ENCODE peak calls at places on chromosome 12, in four cellular contexts. J is heart left ventricle, S is GM12878, Q is uterus. V is an unnamed sample.

GRCh38 chr12:13941258-13942249 is 39.8 kb downstream of the GRIN2B start:
- DNase-seq in J (peak), S (no peak), Q (no peak), V (no peak)

GRCh38 chr12:30110970-30111586 is 327.3 kb upstream of the TMTC1 start:
- DNase-seq in J (no peak), S (no peak), Q (no peak), V (no peak)

GRCh38 chr12:24754690-24755638 is 193.9 kb downstream of the BCAT1 start:
- DNase-seq in J (no peak), S (no peak), Q (no peak), V (no peak)

GRCh38 chr12:100229876-100230275 is 29.3 kb downstream of the ACTR6 start:
- DNase-seq in J (no peak), S (no peak), Q (no peak), V (no peak)

GRCh38 chr12:75560167-75560566 is 48.8 kb upstream of the KRR1 start:
- DNase-seq in J (no peak), S (no peak), Q (no peak), V (no peak)

GRCh38 chr12:64124511-64125197 is 97.4 kb downstream of the KICS2 start:
- DNase-seq in J (no peak), S (no peak), Q (no peak), V (no peak)

GRCh38 chr12:24088751-24089150 is 139.3 kb upstream of the SOX5 start:
- DNase-seq in J (no peak), S (no peak), Q (no peak), V (no peak)

GRCh38 chr12:617304-617915 is 45.8 kb downstream of the NINJ2 start:
- DNase-seq in J (peak), S (no peak), Q (no peak), V (no peak)

GRCh38 chr12:105741786-105742566 is 396.8 kb downstream of the NUAK1 start:
- DNase-seq in J (peak), S (no peak), Q (no peak), V (no peak)

GRCh38 chr12:97167598-97167997 is 260.5 kb downstream of the NEDD1 start:
- DNase-seq in J (no peak), S (no peak), Q (no peak), V (no peak)

GRCh38 chr12:16324772-16325171 is 22.7 kb upstream of the MGST1 start:
- DNase-seq in J (no peak), S (no peak), Q (no peak), V (no peak)

GRCh38 chr12:75818863-75819262 is 212.7 kb downstream of the PHLDA1 start:
- DNase-seq in J (no peak), S (no peak), Q (no peak), V (no peak)

GRCh38 chr12:75650989-75651695 is 139.7 kb upstream of the KRR1 start:
- DNase-seq in J (no peak), S (no peak), Q (no peak), V (no peak)

GRCh38 chr12:122860052-122860853 is 25.0 kb downstream of the HIP1R start:
- DNase-seq in J (peak), S (no peak), Q (peak), V (no peak)

GRCh38 chr12:2959508-2960431 is 573 bp downstream of the TEAD4 start:
- DNase-seq in J (peak), S (no peak), Q (peak), V (no peak)

GRCh38 chr12:77204055-77204454 is 138.7 kb upstream of the E2F7 start:
- DNase-seq in J (no peak), S (no peak), Q (no peak), V (no peak)

GRCh38 chr12:47905313-47905730 is 528 bp upstream of the VDR start:
- DNase-seq in J (peak), S (no peak), Q (peak), V (no peak)

GRCh38 chr12:122788387-122788786 is 14.0 kb downstream of the CCDC62 start:
- DNase-seq in J (no peak), S (no peak), Q (no peak), V (no peak)

GRCh38 chr12:52369809-52370208 is 2.5 kb upstream of the KRT85 start:
- DNase-seq in J (no peak), S (no peak), Q (no peak), V (no peak)

GRCh38 chr12:76260390-76260748 is 87.8 kb downstream of the BBS10 start:
- DNase-seq in J (no peak), S (no peak), Q (no peak), V (no peak)

GRCh38 chr12:104506691-104507401 is 50.1 kb downstream of the CHST11 start:
- DNase-seq in J (peak), S (no peak), Q (no peak), V (no peak)

GRCh38 chr12:10672231-10672868 is 1.5 kb downstream of the STYK1 start:
- DNase-seq in J (no peak), S (no peak), Q (no peak), V (no peak)

GRCh38 chr12:2691001-2691339 is 103.8 kb upstream of the FKBP4 start:
- DNase-seq in J (no peak), S (no peak), Q (no peak), V (no peak)

DNA sequence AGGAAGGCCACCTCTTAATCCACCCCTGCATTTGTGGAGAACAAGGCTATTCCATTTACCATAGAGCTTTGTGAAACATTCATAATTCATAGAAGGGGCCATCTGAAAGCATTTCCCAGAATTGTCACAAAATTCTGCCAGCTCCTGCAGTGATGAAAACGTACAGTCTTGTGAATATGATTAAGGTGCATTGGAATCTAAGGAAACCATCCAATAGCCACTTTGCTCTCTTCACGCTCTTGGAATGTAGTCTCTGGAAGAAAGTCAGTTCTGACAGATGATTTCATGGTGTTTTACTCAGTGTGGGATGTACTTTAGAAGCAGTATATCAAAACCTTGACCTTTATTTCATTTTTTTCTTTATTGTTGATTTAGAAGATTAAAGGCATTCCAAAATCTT is 390.4 kb downstream of the LRIG3 start:
- DNase-seq in J (no peak), S (no peak), Q (no peak), V (no peak)
- H3K4me3 ChIP-seq in J (no peak), S (no peak), Q (no peak), V (no peak)

GRCh38 chr12:102322254-102322653 is 124.6 kb upstream of the PMCH start:
- DNase-seq in J (no peak), S (no peak), Q (no peak), V (no peak)
- TF ChIP-seq POLR2A in J (no peak), S (no peak), Q (no peak), V (no peak)

GRCh38 chr12:68462799-68463198 is 130.6 kb upstream of the MDM1 start:
- DNase-seq in J (no peak), S (no peak), Q (no peak), V (no peak)
- H3K4me3 ChIP-seq in J (no peak), S (peak), Q (no peak), V (no peak)

GRCh38 chr12:6846316-6846869 is 4.7 kb downstream of the CDCA3 start:
- DNase-seq in J (no peak), S (no peak), Q (no peak), V (no peak)
- TF ChIP-seq POLR2A in J (no peak), S (peak), Q (no peak), V (no peak)

GRCh38 chr12:124567673-124568373 is 411 bp upstream of the NCOR2 start:
- DNase-seq in J (peak), S (no peak), Q (peak), V (peak)
- H3K4me3 ChIP-seq in J (peak), S (peak), Q (peak), V (peak)

DNA sequence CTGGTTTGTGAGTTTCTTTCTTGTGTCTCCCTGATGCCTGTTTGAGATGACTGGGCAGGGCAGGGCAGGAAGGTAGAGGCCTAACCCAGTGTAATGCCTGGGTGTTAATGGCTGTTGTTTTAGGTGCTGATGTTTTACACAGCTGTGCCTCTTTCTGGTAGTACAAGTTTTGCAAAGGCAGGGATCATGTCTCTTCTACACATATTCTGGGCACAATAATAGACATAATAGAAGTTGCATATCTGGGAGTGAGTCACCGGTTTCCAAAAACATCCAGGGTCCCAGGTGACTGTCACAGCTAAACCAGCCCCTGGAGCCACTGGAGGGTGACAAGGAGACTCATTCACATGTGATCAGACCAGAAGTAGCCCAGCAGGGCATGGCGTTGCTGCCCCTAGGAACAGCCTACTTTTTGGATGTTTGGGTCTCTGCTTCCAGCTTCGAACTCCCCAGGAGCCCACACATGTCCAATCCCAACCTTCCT is 18.1 kb downstream of the TPCN1 start:
- DNase-seq in J (no peak), S (no peak), Q (no peak), V (no peak)
- TF ChIP-seq POLR2A in J (no peak), S (no peak), Q (no peak), V (no peak)